ENCODE peak calls at places on chromosomes 12 and 14, in six cellular contexts. D, Q, U, A, R and J are unnamed samples.

GRCh38 chr14:51732494-51733080 is 80.9 kb downstream of the FRMD6 start:
- DNase-seq in U (no peak), Q (no peak), A (no peak), D (no peak), R (no peak), J (no peak)

GRCh38 chr14:91482278-91483023 is 27.7 kb downstream of the PPP4R3A start:
- DNase-seq in D (peak), R (peak), U (no peak), A (no peak), Q (no peak), J (no peak)

GRCh38 chr12:19161251-19161650 is 31.7 kb downstream of the PLEKHA5 start:
- DNase-seq in Q (no peak), U (no peak), D (no peak), A (no peak), R (no peak), J (no peak)

GRCh38 chr14:32077081-32078029 is at the start of gene ARHGAP5:
- DNase-seq in Q (peak), D (peak), A (peak), U (peak), R (peak), J (peak)

GRCh38 chr12:23484238-23484637 is 465.2 kb downstream of the SOX5 start:
- DNase-seq in R (no peak), Q (no peak), U (no peak), A (no peak), D (no peak), J (no peak)

GRCh38 chr12:63353559-63353958 is 202.6 kb upstream of the AVPR1A start:
- DNase-seq in Q (no peak), A (no peak), R (no peak), U (no peak), D (peak), J (no peak)

GRCh38 chr12:61355105-61355504 is 905.1 kb upstream of the USP15 start:
- DNase-seq in Q (no peak), R (no peak), D (no peak), U (no peak), A (no peak), J (no peak)

GRCh38 chr12:122137229-122137628 is 36.8 kb downstream of the IL31 start:
- DNase-seq in Q (no peak), D (no peak), A (peak), U (peak), R (no peak), J (no peak)

GRCh38 chr12:111741235-111741812 is 25.4 kb upstream of the ALDH2 start:
- DNase-seq in R (no peak), D (peak), U (no peak), Q (no peak), A (no peak), J (no peak)

GRCh38 chr12:112577473-112578334 is 159.0 kb downstream of the PTPN11 start:
- DNase-seq in A (peak), U (peak), R (no peak), D (no peak), Q (no peak), J (no peak)

GRCh38 chr12:6315184-6315583 is 4.7 kb downstream of the PLEKHG6 start:
- DNase-seq in Q (no peak), U (no peak), D (no peak), R (no peak), A (no peak), J (no peak)

GRCh38 chr12:6312529-6313325 is 2.2 kb downstream of the PLEKHG6 start:
- DNase-seq in D (no peak), A (peak), Q (peak), U (peak), R (peak), J (no peak)

GRCh38 chr12:6313326-6313940 is 3.0 kb downstream of the PLEKHG6 start:
- DNase-seq in D (no peak), A (no peak), R (no peak), Q (peak), U (peak), J (no peak)

GRCh38 chr12:6315704-6316597 is 5.5 kb downstream of the PLEKHG6 start:
- DNase-seq in A (no peak), Q (no peak), R (no peak), D (no peak), U (no peak), J (no peak)

DNA sequence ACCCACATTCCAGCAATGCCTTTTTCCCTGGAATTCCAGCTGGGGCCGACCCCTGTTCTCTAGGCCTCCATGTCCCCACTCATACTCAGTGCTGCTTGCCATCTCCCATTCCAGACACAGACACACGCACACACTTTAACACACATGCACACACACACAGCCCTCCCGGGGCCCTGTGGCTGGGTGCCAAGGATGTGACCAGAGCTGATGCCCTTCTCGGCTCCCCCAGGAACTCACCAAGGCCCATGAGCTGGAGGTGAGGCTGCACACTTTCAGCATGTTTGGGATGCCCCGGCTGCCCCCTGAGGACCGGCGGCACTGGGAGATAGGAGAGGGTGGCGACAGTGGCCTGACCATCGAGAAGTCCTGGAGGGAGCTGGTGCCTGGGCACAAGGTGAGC is 4.3 kb downstream of the PLEKHG6 start:
- DNase-seq in U (no peak), Q (no peak), R (no peak), A (no peak), D (no peak), J (no peak)
- H2BK5ac ChIP-seq in U (no peak), Q (no peak), R (no peak), A (no peak), D (no peak), J (peak)

DNA sequence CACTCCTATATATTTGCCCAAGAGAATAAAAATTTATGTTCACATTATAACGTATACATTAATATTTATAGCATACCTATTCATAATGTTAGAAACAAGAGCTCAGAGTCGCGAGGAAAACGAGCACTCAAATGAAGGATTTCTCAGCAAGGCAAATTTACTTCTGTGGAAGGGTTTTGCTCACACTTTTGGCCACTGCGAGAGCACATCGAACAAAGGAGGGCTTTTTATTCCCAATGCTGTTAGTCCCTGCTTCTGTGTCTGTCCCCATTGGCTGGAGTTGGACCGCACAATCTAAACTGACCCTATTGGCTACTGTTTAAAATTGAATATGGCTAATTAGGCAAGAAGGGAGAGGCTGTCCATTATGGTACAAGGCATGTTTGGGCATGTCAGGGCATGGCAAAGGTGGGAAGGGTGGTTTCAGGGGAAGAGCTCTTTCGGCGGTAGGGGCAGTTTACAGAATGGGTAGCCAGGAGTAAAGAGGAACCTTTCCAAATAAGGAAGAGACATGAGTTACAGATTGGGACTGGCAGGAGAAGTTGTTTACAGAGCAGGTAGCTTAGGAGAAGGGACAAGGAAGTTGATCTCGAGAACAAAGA is 702.9 kb downstream of the TRHDE start:
- DNase-seq in A (peak), D (no peak), R (no peak), U (peak), Q (no peak), J (no peak)
- H3K27ac ChIP-seq in A (no peak), D (no peak), R (no peak), U (no peak), Q (no peak), J (no peak)

GRCh38 chr12:52805000-52805399 is 8.9 kb downstream of the KRT4 start:
- DNase-seq in U (peak), A (peak), Q (no peak), D (no peak), R (no peak), J (no peak)
- H2BK5ac ChIP-seq in U (no peak), A (no peak), Q (no peak), D (no peak), R (no peak), J (peak)

DNA sequence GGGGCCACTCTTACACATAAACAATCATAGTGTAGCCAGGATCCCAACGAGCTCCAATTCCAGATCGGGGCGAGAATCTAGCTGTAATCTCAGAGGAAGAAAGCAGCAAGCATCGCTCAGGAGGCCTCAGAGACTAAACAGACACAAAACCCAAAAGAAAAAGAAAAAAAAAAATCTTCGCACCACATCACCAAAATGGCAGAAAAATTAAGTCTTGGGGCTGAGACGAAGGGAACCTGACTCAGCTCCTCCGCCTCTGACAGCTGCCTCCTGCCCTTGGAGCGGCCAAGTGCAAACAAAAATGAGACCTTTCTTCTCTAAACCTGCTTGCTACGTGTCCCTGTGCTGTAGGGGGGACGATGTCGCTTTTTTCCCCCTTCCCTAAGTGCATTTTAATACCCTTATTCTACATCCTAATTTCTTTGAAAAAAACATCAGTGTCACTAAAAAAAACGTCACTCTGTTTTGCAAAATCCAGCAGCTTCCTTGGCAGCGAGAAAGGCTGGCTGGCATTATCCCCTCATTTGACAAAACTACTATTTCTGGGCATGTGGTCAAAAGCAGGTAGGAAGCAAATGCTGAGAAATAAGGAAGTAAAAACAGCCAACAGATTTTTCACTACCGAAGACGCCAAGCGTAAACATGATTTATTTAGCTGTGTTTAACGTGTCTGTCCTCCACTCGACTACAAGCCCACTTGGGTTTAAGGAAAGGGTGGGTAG is 30.5 kb downstream of the BCL11B start:
- DNase-seq in U (no peak), A (no peak), R (no peak), D (no peak), Q (no peak), J (no peak)
- H3K27ac ChIP-seq in U (no peak), A (no peak), R (no peak), D (no peak), Q (no peak), J (no peak)

GRCh38 chr12:115868624-115869023 is 408.9 kb downstream of the MED13L start:
- DNase-seq in Q (no peak), D (no peak), A (no peak), U (no peak), R (no peak), J (no peak)

GRCh38 chr12:115869604-115870003 is 407.9 kb downstream of the MED13L start:
- DNase-seq in A (no peak), R (no peak), Q (no peak), U (no peak), D (no peak), J (no peak)

GRCh38 chr12:115870021-115870420 is 407.5 kb downstream of the MED13L start:
- DNase-seq in D (no peak), A (no peak), Q (no peak), U (no peak), R (no peak), J (no peak)

GRCh38 chr12:115867854-115868253 is 409.6 kb downstream of the MED13L start:
- DNase-seq in U (no peak), Q (no peak), A (peak), R (no peak), D (no peak), J (no peak)

GRCh38 chr12:115866909-115867525 is 410.5 kb downstream of the MED13L start:
- DNase-seq in D (no peak), R (no peak), U (peak), Q (no peak), A (peak), J (no peak)
- H2BK5ac ChIP-seq in D (no peak), R (no peak), U (no peak), Q (no peak), A (no peak), J (no peak)

GRCh38 chr12:22039361-22039760 is 6.7 kb upstream of the CMAS start:
- DNase-seq in A (no peak), R (no peak), Q (peak), D (no peak), U (no peak), J (no peak)

GRCh38 chr12:22037952-22038351 is 8.1 kb upstream of the CMAS start:
- DNase-seq in R (peak), A (no peak), U (no peak), Q (peak), D (no peak), J (no peak)

GRCh38 chr12:22032732-22033131 is 13.3 kb upstream of the CMAS start:
- DNase-seq in R (no peak), Q (no peak), D (no peak), A (no peak), U (no peak), J (no peak)

GRCh38 chr12:22038734-22039133 is 7.3 kb upstream of the CMAS start:
- DNase-seq in R (no peak), U (no peak), Q (peak), D (no peak), A (no peak), J (no peak)

DNA sequence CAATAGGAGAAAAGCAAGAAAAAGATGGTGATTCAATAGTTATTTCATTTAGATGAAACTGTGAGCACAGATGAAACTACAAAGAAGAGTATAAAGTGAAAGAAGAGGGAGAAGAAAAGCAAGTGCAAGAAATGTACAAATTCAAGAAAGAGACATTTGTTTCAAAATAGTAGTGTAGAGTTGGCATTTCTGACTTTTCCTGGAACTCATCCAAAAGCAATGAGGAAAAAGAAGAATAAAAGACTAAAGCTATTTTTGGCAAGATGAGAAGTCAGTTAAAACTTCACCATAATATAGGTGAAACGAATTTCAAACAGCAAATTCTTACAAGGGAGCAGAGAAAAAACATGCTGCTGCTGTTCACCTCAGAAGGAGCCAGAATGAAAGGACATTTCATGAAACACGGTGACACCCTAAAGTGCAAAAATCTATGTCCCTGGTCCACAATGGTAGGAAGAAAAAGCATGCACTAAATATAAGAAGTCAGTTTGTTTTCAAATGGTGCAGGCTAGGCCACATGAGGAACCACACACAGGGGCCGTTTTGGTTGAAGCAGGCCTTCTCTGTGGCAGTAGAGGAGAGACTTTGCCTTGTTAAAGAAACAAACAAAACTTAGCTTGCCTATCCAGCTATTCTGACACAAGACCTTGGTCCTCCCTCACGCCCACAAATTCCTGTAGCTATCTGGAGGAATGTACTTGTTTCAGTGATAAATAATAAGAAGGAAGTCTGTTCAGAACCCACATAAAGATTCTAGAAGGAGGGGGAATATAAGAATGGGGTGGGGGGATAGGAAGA is 11.1 kb upstream of the CMAS start:
- DNase-seq in A (no peak), R (peak), Q (peak), D (peak), U (no peak), J (no peak)
- H3K27ac ChIP-seq in A (no peak), R (peak), Q (no peak), D (no peak), U (no peak), J (no peak)

DNA sequence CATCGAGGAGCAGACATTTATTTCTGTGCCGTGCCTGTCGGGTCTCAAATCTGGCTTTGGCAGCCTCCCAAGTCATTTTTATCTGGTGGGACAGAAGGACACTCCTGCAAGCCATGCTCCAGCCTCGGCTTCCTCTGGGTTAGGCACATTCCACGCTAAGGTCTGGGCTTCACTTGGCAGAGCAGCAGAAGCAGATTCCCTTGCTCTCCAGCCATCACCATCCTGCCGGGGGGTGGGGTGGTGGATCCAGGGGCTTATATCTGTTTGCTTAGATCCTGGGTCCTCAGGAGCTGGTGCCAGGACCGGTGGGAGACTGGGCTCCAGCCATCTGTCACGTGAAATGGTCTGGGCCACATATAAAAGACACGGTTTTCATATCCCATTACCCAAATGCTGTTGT is 69.8 kb upstream of the PRMT8 start:
- DNase-seq in A (no peak), D (no peak), Q (no peak), U (peak), R (no peak), J (no peak)
- H2BK5ac ChIP-seq in A (no peak), D (no peak), Q (no peak), U (no peak), R (no peak), J (no peak)

DNA sequence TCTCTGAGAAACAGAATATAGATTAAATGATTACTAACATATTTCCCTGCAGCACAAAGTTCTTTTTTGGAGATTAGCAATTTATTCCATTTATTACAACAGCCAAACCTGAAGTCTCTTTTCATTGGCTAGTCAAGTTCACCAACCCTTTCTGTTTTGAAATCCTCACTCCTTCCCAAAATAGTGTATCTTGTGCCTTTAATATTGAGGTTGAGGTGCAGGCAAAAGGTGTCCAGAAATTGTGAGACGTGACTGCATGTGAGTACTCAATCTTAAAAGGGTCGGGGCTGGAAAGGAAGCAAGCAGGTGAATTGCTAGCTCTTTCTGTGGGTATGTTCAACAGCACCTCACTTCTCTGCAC is 11.1 kb upstream of the FOXN3 start:
- DNase-seq in A (no peak), R (no peak), U (no peak), Q (no peak), D (no peak), J (no peak)
- H3K27ac ChIP-seq in A (no peak), R (peak), U (no peak), Q (no peak), D (peak), J (no peak)

GRCh38 chr14:105421723-105422615 is 2.3 kb downstream of the MTA1 start:
- DNase-seq in R (no peak), D (no peak), U (no peak), A (no peak), Q (no peak), J (no peak)

GRCh38 chr14:105419055-105419304 is 647 bp upstream of the MTA1 start:
- DNase-seq in R (no peak), U (no peak), Q (no peak), A (no peak), D (no peak), J (no peak)

GRCh38 chr14:105420976-105421674 is 1.5 kb downstream of the MTA1 start:
- DNase-seq in D (no peak), U (no peak), A (no peak), Q (no peak), R (no peak), J (no peak)

GRCh38 chr14:105419305-105420091 is at the start of gene MTA1:
- DNase-seq in U (no peak), A (peak), R (peak), Q (peak), D (peak), J (peak)

GRCh38 chr14:105420141-105420975 is 731 bp downstream of the MTA1 start:
- DNase-seq in A (no peak), D (no peak), U (no peak), R (no peak), Q (no peak), J (no peak)
- H2BK5ac ChIP-seq in A (no peak), D (no peak), U (no peak), R (no peak), Q (no peak), J (peak)

GRCh38 chr14:79043194-79043889 is 873.2 kb downstream of the NRXN3 start:
- DNase-seq in R (no peak), U (no peak), A (no peak), D (no peak), Q (no peak), J (no peak)

GRCh38 chr14:79040742-79041249 is 870.6 kb downstream of the NRXN3 start:
- DNase-seq in U (no peak), D (no peak), R (no peak), Q (peak), A (peak), J (no peak)

DNA sequence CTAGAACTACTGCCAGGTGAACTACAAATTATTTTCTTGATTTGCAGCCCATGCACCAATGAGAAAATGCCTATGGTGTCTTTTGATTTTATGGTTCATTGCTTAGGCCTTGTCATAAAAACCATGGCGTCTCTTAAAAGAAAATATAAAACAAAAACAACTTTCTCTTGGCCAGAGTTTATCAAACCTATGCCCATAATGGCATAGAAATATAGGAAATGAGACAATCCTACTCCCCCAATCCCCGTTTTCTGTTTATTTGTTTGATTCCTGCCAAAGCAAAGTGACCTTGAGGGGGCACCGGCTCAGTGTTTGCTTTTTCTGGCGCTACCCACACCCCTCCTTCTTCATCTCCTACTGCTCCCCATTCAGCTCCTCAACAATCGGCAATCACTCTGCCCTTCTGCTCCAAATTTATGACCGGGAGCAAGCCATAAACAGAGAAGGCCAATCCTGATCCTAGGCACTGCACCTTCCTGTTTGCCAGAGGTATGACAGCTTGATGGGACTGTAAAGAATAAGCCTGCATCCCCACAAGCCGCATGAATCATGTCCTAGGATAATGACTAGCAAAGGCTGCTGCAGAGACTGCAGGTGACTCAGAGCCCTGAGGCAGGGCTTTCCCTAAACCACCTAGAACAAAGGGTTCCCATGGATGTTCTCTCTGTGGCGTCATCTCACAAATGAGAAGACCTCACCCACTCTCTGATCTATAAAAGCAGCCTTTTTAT is 874.9 kb downstream of the NRXN3 start:
- DNase-seq in D (peak), U (peak), A (peak), Q (peak), R (peak), J (no peak)
- H3K27ac ChIP-seq in D (no peak), U (no peak), A (no peak), Q (no peak), R (no peak), J (no peak)